ENCODE peak calls at places on chromosomes 3 and 15, in five cellular contexts. One of them, this sample, is unnamed.

GRCh38 chr3:77411990-77412389 is 372.1 kb downstream of the ROBO2 start:
- DNase-seq in pons: no peak
- DNase-seq in T-helper 1 cell: no peak
- DNase-seq in cardiac fibroblast: no peak
- DNase-seq in mesothelial cell of epicardium: no peak
- DNase-seq in this sample: no peak

GRCh38 chr3:85482193-85482450 is 523.3 kb downstream of the CADM2 start:
- DNase-seq in mesothelial cell of epicardium: no peak
- DNase-seq in T-helper 1 cell: no peak
- DNase-seq in pons: peak; percentile 53
- DNase-seq in cardiac fibroblast: no peak
- DNase-seq in this sample: no peak

GRCh38 chr3:48058089-48058488 is 41.9 kb upstream of the MAP4 start:
- DNase-seq in pons: no peak
- DNase-seq in mesothelial cell of epicardium: no peak
- DNase-seq in T-helper 1 cell: no peak
- DNase-seq in cardiac fibroblast: no peak
- DNase-seq in this sample: no peak

GRCh38 chr3:124766113-124767095 is 36.2 kb downstream of the UMPS start:
- DNase-seq in mesothelial cell of epicardium: no peak
- DNase-seq in pons: no peak
- DNase-seq in cardiac fibroblast: no peak
- DNase-seq in T-helper 1 cell: no peak
- DNase-seq in this sample: no peak

GRCh38 chr3:178257491-178257890 is 278.7 kb upstream of the KCNMB2 start:
- DNase-seq in T-helper 1 cell: no peak
- DNase-seq in pons: no peak
- DNase-seq in cardiac fibroblast: no peak
- DNase-seq in mesothelial cell of epicardium: no peak
- DNase-seq in this sample: no peak

GRCh38 chr3:142267269-142267668 is 41.9 kb upstream of the GK5 start:
- DNase-seq in pons: no peak
- DNase-seq in cardiac fibroblast: no peak
- DNase-seq in mesothelial cell of epicardium: no peak
- DNase-seq in T-helper 1 cell: no peak
- DNase-seq in this sample: no peak

GRCh38 chr3:72907131-72907697 is 19.4 kb downstream of the GXYLT2 start:
- DNase-seq in pons: peak; percentile 45
- DNase-seq in T-helper 1 cell: no peak
- DNase-seq in cardiac fibroblast: peak; percentile 89
- DNase-seq in mesothelial cell of epicardium: no peak
- DNase-seq in this sample: no peak

GRCh38 chr3:179544981-179545645 is 17.6 kb upstream of the ACTL6A start:
- DNase-seq in pons: no peak
- DNase-seq in T-helper 1 cell: no peak
- DNase-seq in mesothelial cell of epicardium: no peak
- DNase-seq in cardiac fibroblast: peak; percentile 29
- DNase-seq in this sample: no peak

GRCh38 chr15:42392309-42393024 is 33.2 kb downstream of the CAPN3 start:
- DNase-seq in mesothelial cell of epicardium: no peak
- DNase-seq in pons: no peak
- DNase-seq in cardiac fibroblast: no peak
- DNase-seq in T-helper 1 cell: no peak
- DNase-seq in this sample: no peak

This sample was measured in effector memory CD8-positive, alpha-beta T cell.